ENCODE peak calls at places on chromosomes 13 and 19, in five cellular contexts. K, W, J, E and H are unnamed samples.
A peak's percentile ranks its signal among the peaks of the same experiment; 100 is the strongest.

GRCh38 chr19:45354443-45354842 is 13.9 kb downstream of the KLC3 start:
- DNase-seq in K (no peak), W (no peak), J (no peak), E (no peak), H (no peak)

GRCh38 chr13:40341501-40341900 is 324.9 kb downstream of the FOXO1 start:
- DNase-seq in K (no peak), W (no peak), J (no peak), E (no peak), H (no peak)

GRCh38 chr13:79287994-79288795 is 117.9 kb downstream of the RBM26 start:
- DNase-seq in K (no peak), W (no peak), J (no peak), E (no peak), H (no peak)

GRCh38 chr13:48579167-48579918 is 46.5 kb upstream of the RCBTB2 start:
- DNase-seq in K (peak; percentile 93), W (no peak), J (no peak), E (no peak), H (no peak)

GRCh38 chr19:35746087-35746462 is 624 bp downstream of the PSENEN start:
- DNase-seq in K (no peak), W (no peak), J (no peak), E (no peak), H (no peak)

GRCh38 chr13:109725995-109726637 is 60.3 kb downstream of the IRS2 start:
- DNase-seq in K (no peak), W (no peak), J (no peak), E (no peak), H (no peak)

GRCh38 chr13:99542788-99543406 is 41.6 kb downstream of the TM9SF2 start:
- DNase-seq in K (no peak), W (no peak), J (no peak), E (no peak), H (no peak)

GRCh38 chr19:17092696-17093095 is 17.1 kb downstream of the MYO9B start:
- DNase-seq in K (no peak), W (no peak), J (no peak), E (no peak), H (no peak)

GRCh38 chr13:39672378-39673132 is 17.1 kb downstream of the COG6 start:
- DNase-seq in K (no peak), W (no peak), J (no peak), E (no peak), H (no peak)

GRCh38 chr13:35157143-35157755 is 215.2 kb downstream of the NBEA start:
- DNase-seq in K (peak; percentile 63), W (no peak), J (peak; percentile 52), E (peak; percentile 16), H (no peak)

GRCh38 chr19:57171551-57172081 is 4.3 kb upstream of the DUXA start:
- DNase-seq in K (no peak), W (peak; percentile 12), J (peak; percentile 28), E (no peak), H (peak; percentile 27)

GRCh38 chr13:48231080-48231479 is 1.9 kb upstream of the ITM2B start:
- DNase-seq in K (no peak), W (no peak), J (no peak), E (no peak), H (no peak)

GRCh38 chr13:23979361-23980159 is 82.3 kb upstream of the C1QTNF9B start:
- DNase-seq in K (no peak), W (no peak), J (peak; percentile 91), E (peak; percentile 62), H (peak; percentile 13)

GRCh38 chr13:114152831-114153371 is 20.5 kb upstream of the RASA3 start:
- DNase-seq in K (peak; percentile 87), W (no peak), J (no peak), E (no peak), H (no peak)

GRCh38 chr13:69706807-69707206 is 400.8 kb upstream of the ATXN8OS start:
- DNase-seq in K (no peak), W (no peak), J (no peak), E (no peak), H (no peak)